ENCODE peak calls at places on chromosomes 2 and 18, in four cellular contexts. P is HCT116, M is H1, Q is K562. A is an unnamed sample.

GRCh38 chr2:127220807-127221527 is 868 bp upstream of the CYP27C1 start:
- DNase-seq in P (no peak), M (peak; percentile 67), Q (no peak), A (no peak)

GRCh38 chr2:211181626-211182025 is 625.2 kb downstream of the CPS1 start:
- DNase-seq in P (no peak), M (no peak), Q (no peak), A (no peak)

GRCh38 chr18:32552421-32553030 is 81.8 kb upstream of the GAREM1 start:
- DNase-seq in P (peak; percentile 74), M (peak; percentile 62), Q (peak; percentile 65), A (peak; percentile 38)

GRCh38 chr2:239290618-239291504 is 110.0 kb downstream of the HDAC4 start:
- DNase-seq in P (no peak), M (no peak), Q (no peak), A (no peak)

GRCh38 chr2:43152711-43153627 is 73.4 kb downstream of the ZFP36L2 start:
- DNase-seq in P (no peak), M (no peak), Q (no peak), A (no peak)

GRCh38 chr2:205681836-205682238 is 464 bp upstream of the NRP2 start:
- DNase-seq in P (no peak), M (peak; percentile 55), Q (no peak), A (no peak)

GRCh38 chr2:205543937-205544702 is 138.2 kb upstream of the NRP2 start:
- DNase-seq in P (no peak), M (no peak), Q (no peak), A (no peak)

GRCh38 chr2:44941551-44942234 is at the start of gene SIX3:
- DNase-seq in P (peak; percentile 79), M (no peak), Q (no peak), A (peak; percentile 87)

GRCh38 chr18:45254683-45255082 is 360.6 kb upstream of the SLC14A2 start:
- DNase-seq in P (no peak), M (no peak), Q (no peak), A (no peak)

GRCh38 chr2:70930371-70931329 is 5.0 kb upstream of the ATP6V1B1 start:
- DNase-seq in P (no peak), M (peak; percentile 26), Q (no peak), A (no peak)

GRCh38 chr2:240956935-240957655 is 41.3 kb upstream of the SNED1 start:
- DNase-seq in P (no peak), M (peak; percentile 45), Q (no peak), A (no peak)

GRCh38 chr18:78699516-78699915 is 280.1 kb upstream of the SALL3 start:
- DNase-seq in P (no peak), M (no peak), Q (no peak), A (no peak)

GRCh38 chr2:52404866-52405265 is 1362.7 kb upstream of the CHAC2 start:
- DNase-seq in P (no peak), M (no peak), Q (no peak), A (no peak)

GRCh38 chr2:233165895-233166661 is 85.4 kb upstream of the ATG16L1 start:
- DNase-seq in P (no peak), M (no peak), Q (peak; percentile 79), A (no peak)

GRCh38 chr2:197556456-197556855 is 40.6 kb downstream of the MOB4 start:
- DNase-seq in P (no peak), M (no peak), Q (no peak), A (no peak)

GRCh38 chr18:36527740-36528455 is 230.4 kb downstream of the FHOD3 start:
- DNase-seq in P (no peak), M (no peak), Q (no peak), A (no peak)

GRCh38 chr2:182761903-182762302 is 45.8 kb downstream of the DNAJC10 start:
- DNase-seq in P (no peak), M (no peak), Q (no peak), A (no peak)

GRCh38 chr2:218896501-218897393 is 16.1 kb downstream of the WNT10A start:
- DNase-seq in P (no peak), M (peak; percentile 69), Q (no peak), A (no peak)

GRCh38 chr18:939167-939566 is 34.5 kb downstream of the ADCYAP1 start:
- DNase-seq in P (no peak), M (no peak), Q (no peak), A (no peak)

GRCh38 chr2:34105015-34105767 is 506.1 kb upstream of the FAM98A start:
- DNase-seq in P (no peak), M (no peak), Q (no peak), A (no peak)

GRCh38 chr2:161416633-161417427 is 733 bp downstream of the TBR1 start:
- DNase-seq in P (no peak), M (peak; percentile 72), Q (no peak), A (no peak)

GRCh38 chr2:173077506-173078177 is 2.0 kb downstream of the MAP3K20 start:
- DNase-seq in P (no peak), M (no peak), Q (peak; percentile 44), A (no peak)

GRCh38 chr2:73266061-73266891 is 18.0 kb downstream of the FBXO41 start:
- DNase-seq in P (no peak), M (no peak), Q (no peak), A (no peak)

GRCh38 chr2:71646028-71646427 is 192.7 kb downstream of the DYSF start:
- DNase-seq in P (no peak), M (no peak), Q (no peak), A (peak; percentile 85)

GRCh38 chr2:213152065-213152794 is 818 bp upstream of the IKZF2 start:
- DNase-seq in P (peak; percentile 2), M (no peak), Q (peak; percentile 39), A (peak; percentile 28)
- TF ChIP-seq JUND in P (no peak), M (no peak), Q (no peak), A (no peak)

DNA sequence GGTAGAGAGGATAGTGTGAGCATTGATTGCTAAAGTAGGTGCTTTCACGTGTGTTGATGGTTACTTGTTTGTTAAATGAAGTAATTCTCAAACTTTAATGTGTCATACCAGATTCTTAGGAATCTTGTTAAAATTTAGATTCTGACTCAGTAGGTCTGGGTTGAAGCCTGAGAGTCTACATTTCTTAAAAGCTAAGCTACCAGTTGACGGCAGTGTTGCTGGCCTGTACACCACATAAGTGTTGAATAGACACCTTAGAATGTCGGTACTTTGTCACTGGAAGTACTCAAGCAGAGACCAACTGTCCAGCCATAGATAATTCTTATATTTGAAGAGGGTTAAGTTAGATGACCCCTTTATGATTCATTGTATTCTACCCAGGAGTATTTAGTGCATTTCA is 79.8 kb downstream of the ACVR2A start:
- DNase-seq in P (no peak), M (no peak), Q (no peak), A (no peak)
- TF ChIP-seq JUND in P (no peak), M (no peak), Q (no peak), A (no peak)

DNA sequence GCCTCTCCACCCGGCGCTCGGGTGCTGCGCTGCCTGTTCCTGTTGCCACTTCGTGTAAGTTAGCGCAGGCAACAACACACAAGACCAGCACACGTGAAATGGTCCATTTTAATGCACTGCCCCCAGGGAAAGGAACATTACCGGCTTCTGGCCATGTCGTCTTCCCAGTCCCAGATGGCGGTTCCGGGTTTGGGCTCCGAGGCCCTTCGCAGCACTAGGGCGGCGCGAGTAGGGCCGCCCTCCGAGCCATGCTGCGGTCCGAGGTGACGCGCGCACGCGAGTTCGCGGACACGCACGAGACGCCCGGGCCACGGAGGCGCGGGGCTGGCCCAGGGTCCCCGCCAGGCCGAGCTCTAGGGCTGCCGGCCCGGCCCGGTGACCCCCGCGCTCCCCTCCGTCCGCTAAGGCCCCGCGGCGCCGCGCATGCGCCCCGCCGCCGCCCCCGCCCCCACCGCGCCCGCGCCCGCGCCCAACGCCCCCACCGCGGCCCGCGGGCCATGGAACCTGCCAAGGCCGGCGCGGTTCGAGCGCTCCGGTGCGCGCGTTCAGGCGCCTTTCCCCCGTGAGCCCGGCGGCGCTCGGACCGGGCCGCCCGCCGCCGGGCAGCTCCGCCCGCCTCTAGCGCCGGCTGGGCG is 365 bp upstream of the ZNF236 start:
- DNase-seq in P (no peak), M (peak; percentile 58), Q (peak; percentile 48), A (peak; percentile 53)
- TF ChIP-seq JUND in P (no peak), M (no peak), Q (no peak), A (no peak)

GRCh38 chr18:22559414-22560282 is 141.9 kb upstream of the CTAGE1 start:
- DNase-seq in P (no peak), M (peak; percentile 61), Q (peak; percentile 85), A (peak; percentile 39)

GRCh38 chr18:22564036-22564435 is 146.3 kb upstream of the CTAGE1 start:
- DNase-seq in P (no peak), M (no peak), Q (no peak), A (no peak)

GRCh38 chr18:22560797-22561196 is 143.1 kb upstream of the CTAGE1 start:
- DNase-seq in P (no peak), M (no peak), Q (no peak), A (no peak)

GRCh38 chr18:22560283-22560627 is 142.5 kb upstream of the CTAGE1 start:
- DNase-seq in P (no peak), M (no peak), Q (no peak), A (no peak)

DNA sequence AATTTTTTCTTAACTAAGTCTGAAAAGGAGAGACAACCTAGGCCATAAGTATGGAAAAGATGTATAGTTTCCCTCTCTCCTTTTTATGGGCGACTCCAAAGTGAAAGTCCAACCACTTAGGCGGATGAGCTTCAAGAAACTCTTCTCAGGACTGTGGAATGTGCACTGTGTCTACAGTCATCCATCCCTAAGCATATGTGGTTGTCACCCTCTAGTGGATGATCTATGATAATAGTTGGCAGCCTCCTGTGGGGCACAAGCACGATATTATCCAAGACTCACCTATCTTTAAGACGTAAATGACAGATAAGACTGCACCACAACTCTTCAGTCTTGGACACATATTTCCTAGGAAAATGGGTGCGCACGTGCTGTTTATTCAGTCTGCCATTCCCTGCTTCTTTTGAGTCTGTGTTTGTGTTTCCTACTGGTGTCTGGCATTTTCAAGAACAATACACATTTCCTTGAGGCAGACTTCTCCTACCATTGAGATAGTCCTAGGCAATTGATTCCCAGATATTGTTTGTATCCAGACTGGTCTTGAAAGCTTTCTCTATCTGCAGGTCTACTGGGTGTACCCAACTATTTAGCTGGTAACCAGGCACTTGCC is 145.5 kb upstream of the CTAGE1 start:
- DNase-seq in P (peak; percentile 74), M (no peak), Q (peak; percentile 78), A (peak; percentile 72)
- TF ChIP-seq JUND in P (no peak), M (no peak), Q (peak; percentile 52), A (no peak)

A was measured in T47D.